ENCODE peak calls at places on chromosomes 4 and X, in eight cellular contexts. One of them, this sample, is unnamed. For H3K4me1, the result is how much of the 10 kb centered on the place peaks cover.

GRCh38 chrX:53065066-53065465 is 16.5 kb downstream of the GPR173 start:
- DNase-seq in PC-9: no peak
- DNase-seq in H9: no peak
- DNase-seq in CD8-positive, alpha-beta T cell: no peak
- DNase-seq in adrenal gland: no peak
- DNase-seq in heart left ventricle: no peak
- DNase-seq in CD8-positive, alpha-beta memory T cell: no peak
- DNase-seq in transverse colon: no peak
- DNase-seq in this sample: no peak

GRCh38 chr4:153541426-153542096 is 75.4 kb downstream of the TMEM131L start:
- DNase-seq in CD8-positive, alpha-beta T cell: no peak
- DNase-seq in PC-9: no peak
- DNase-seq in CD8-positive, alpha-beta memory T cell: no peak
- DNase-seq in H9: no peak
- DNase-seq in heart left ventricle: no peak
- DNase-seq in adrenal gland: no peak
- DNase-seq in transverse colon: no peak
- DNase-seq in this sample: no peak

GRCh38 chr4:144507309-144508101 is 138.5 kb upstream of the HHIP start:
- DNase-seq in CD8-positive, alpha-beta T cell: no peak
- DNase-seq in transverse colon: no peak
- DNase-seq in CD8-positive, alpha-beta memory T cell: no peak
- DNase-seq in heart left ventricle: no peak
- DNase-seq in PC-9: no peak
- DNase-seq in adrenal gland: no peak
- DNase-seq in H9: no peak
- DNase-seq in this sample: no peak

GRCh38 chr4:151690164-151690856 is 70.5 kb downstream of the GATB start:
- DNase-seq in PC-9: peak
- DNase-seq in heart left ventricle: no peak
- DNase-seq in H9: no peak
- DNase-seq in CD8-positive, alpha-beta memory T cell: no peak
- DNase-seq in transverse colon: no peak
- DNase-seq in adrenal gland: no peak
- DNase-seq in CD8-positive, alpha-beta T cell: no peak
- DNase-seq in this sample: no peak

GRCh38 chr4:7267829-7268228 is 75.5 kb downstream of the SORCS2 start:
- DNase-seq in PC-9: no peak
- DNase-seq in heart left ventricle: no peak
- DNase-seq in CD8-positive, alpha-beta T cell: no peak
- DNase-seq in CD8-positive, alpha-beta memory T cell: no peak
- DNase-seq in H9: no peak
- DNase-seq in transverse colon: no peak
- DNase-seq in adrenal gland: no peak
- DNase-seq in this sample: no peak

GRCh38 chrX:22634081-22634480 is 361.4 kb downstream of the CBLL2 start:
- DNase-seq in PC-9: no peak
- DNase-seq in transverse colon: no peak
- DNase-seq in H9: no peak
- DNase-seq in adrenal gland: no peak
- DNase-seq in CD8-positive, alpha-beta T cell: no peak
- DNase-seq in CD8-positive, alpha-beta memory T cell: no peak
- DNase-seq in heart left ventricle: no peak
- DNase-seq in this sample: no peak

GRCh38 chrX:9859711-9860555 is 73.7 kb downstream of the SHROOM2 start:
- DNase-seq in H9: no peak
- DNase-seq in CD8-positive, alpha-beta memory T cell: no peak
- DNase-seq in transverse colon: no peak
- DNase-seq in adrenal gland: no peak
- DNase-seq in heart left ventricle: no peak
- DNase-seq in PC-9: no peak
- DNase-seq in CD8-positive, alpha-beta T cell: no peak
- DNase-seq in this sample: no peak

GRCh38 chr4:77044458-77045124 is 31.2 kb downstream of the CCNI start:
- DNase-seq in CD8-positive, alpha-beta memory T cell: no peak
- DNase-seq in PC-9: no peak
- DNase-seq in H9: no peak
- DNase-seq in transverse colon: no peak
- DNase-seq in adrenal gland: no peak
- DNase-seq in heart left ventricle: no peak
- DNase-seq in CD8-positive, alpha-beta T cell: no peak
- DNase-seq in this sample: no peak

GRCh38 chrX:23511783-23512182 is 155.5 kb upstream of the PRDX4 start:
- DNase-seq in H9: no peak
- DNase-seq in PC-9: no peak
- DNase-seq in heart left ventricle: no peak
- DNase-seq in CD8-positive, alpha-beta memory T cell: no peak
- DNase-seq in CD8-positive, alpha-beta T cell: no peak
- DNase-seq in transverse colon: no peak
- DNase-seq in adrenal gland: no peak
- DNase-seq in this sample: no peak

GRCh38 chrX:34810364-34810763 is 132.2 kb upstream of the FAM47B start:
- DNase-seq in H9: no peak
- DNase-seq in adrenal gland: no peak
- DNase-seq in heart left ventricle: no peak
- DNase-seq in CD8-positive, alpha-beta T cell: no peak
- DNase-seq in CD8-positive, alpha-beta memory T cell: no peak
- DNase-seq in transverse colon: no peak
- DNase-seq in PC-9: no peak
- DNase-seq in this sample: no peak

GRCh38 chrX:148874621-148875020 is 374.2 kb downstream of the AFF2 start:
- DNase-seq in CD8-positive, alpha-beta T cell: no peak
- DNase-seq in heart left ventricle: no peak
- DNase-seq in transverse colon: no peak
- DNase-seq in adrenal gland: no peak
- DNase-seq in H9: no peak
- DNase-seq in CD8-positive, alpha-beta memory T cell: no peak
- DNase-seq in PC-9: no peak
- DNase-seq in this sample: no peak

GRCh38 chrX:134533352-134533751 is 73.4 kb downstream of the HPRT1 start:
- DNase-seq in CD8-positive, alpha-beta memory T cell: no peak
- DNase-seq in adrenal gland: no peak
- DNase-seq in heart left ventricle: no peak
- DNase-seq in H9: no peak
- DNase-seq in CD8-positive, alpha-beta T cell: no peak
- DNase-seq in transverse colon: no peak
- DNase-seq in PC-9: no peak
- DNase-seq in this sample: no peak

GRCh38 chr4:8756816-8757215 is 114.8 kb downstream of the HMX1 start:
- DNase-seq in PC-9: no peak
- DNase-seq in CD8-positive, alpha-beta T cell: no peak
- DNase-seq in H9: no peak
- DNase-seq in heart left ventricle: no peak
- DNase-seq in adrenal gland: no peak
- DNase-seq in transverse colon: no peak
- DNase-seq in CD8-positive, alpha-beta memory T cell: no peak
- DNase-seq in this sample: no peak

GRCh38 chr4:112889619-112890294 is 159.7 kb upstream of the ANK2 start:
- DNase-seq in adrenal gland: no peak
- DNase-seq in PC-9: no peak
- DNase-seq in transverse colon: no peak
- DNase-seq in CD8-positive, alpha-beta T cell: no peak
- DNase-seq in H9: no peak
- DNase-seq in CD8-positive, alpha-beta memory T cell: no peak
- DNase-seq in heart left ventricle: no peak
- DNase-seq in this sample: no peak

GRCh38 chrX:122890729-122891128 is 293.3 kb upstream of the GRIA3 start:
- DNase-seq in PC-9: no peak
- DNase-seq in adrenal gland: no peak
- DNase-seq in CD8-positive, alpha-beta T cell: no peak
- DNase-seq in CD8-positive, alpha-beta memory T cell: no peak
- DNase-seq in heart left ventricle: no peak
- DNase-seq in H9: no peak
- DNase-seq in transverse colon: no peak
- DNase-seq in this sample: no peak

GRCh38 chr4:134905061-134905460 is 703.5 kb upstream of the PABPC4L start:
- DNase-seq in adrenal gland: no peak
- DNase-seq in CD8-positive, alpha-beta T cell: no peak
- DNase-seq in heart left ventricle: no peak
- DNase-seq in CD8-positive, alpha-beta memory T cell: no peak
- DNase-seq in H9: no peak
- DNase-seq in PC-9: no peak
- DNase-seq in transverse colon: no peak
- DNase-seq in this sample: no peak

GRCh38 chrX:134512566-134512965 is 52.6 kb downstream of the HPRT1 start:
- DNase-seq in heart left ventricle: no peak
- DNase-seq in transverse colon: no peak
- DNase-seq in CD8-positive, alpha-beta T cell: no peak
- DNase-seq in CD8-positive, alpha-beta memory T cell: no peak
- DNase-seq in PC-9: peak
- DNase-seq in adrenal gland: no peak
- DNase-seq in H9: no peak
- DNase-seq in this sample: no peak

GRCh38 chr4:8070751-8071718 is 87.6 kb downstream of the ABLIM2 start:
- DNase-seq in CD8-positive, alpha-beta T cell: no peak
- DNase-seq in heart left ventricle: no peak
- DNase-seq in H9: no peak
- DNase-seq in PC-9: no peak
- DNase-seq in transverse colon: no peak
- DNase-seq in CD8-positive, alpha-beta memory T cell: no peak
- DNase-seq in adrenal gland: no peak
- DNase-seq in this sample: no peak

GRCh38 chrX:142637206-142637605 is 388.5 kb upstream of the SPANXN4 start:
- DNase-seq in adrenal gland: no peak
- DNase-seq in H9: no peak
- DNase-seq in PC-9: no peak
- DNase-seq in CD8-positive, alpha-beta memory T cell: no peak
- DNase-seq in transverse colon: no peak
- DNase-seq in CD8-positive, alpha-beta T cell: no peak
- DNase-seq in heart left ventricle: no peak
- DNase-seq in this sample: no peak

GRCh38 chr4:94758141-94758699 is 465 bp downstream of the BMPR1B start:
- DNase-seq in transverse colon: peak
- DNase-seq in CD8-positive, alpha-beta memory T cell: no peak
- DNase-seq in CD8-positive, alpha-beta T cell: no peak
- DNase-seq in H9: peak
- DNase-seq in PC-9: no peak
- DNase-seq in adrenal gland: peak
- DNase-seq in heart left ventricle: peak
- DNase-seq in this sample: peak

GRCh38 chrX:134672101-134672500 is 13.8 kb upstream of the PLAC1 start:
- DNase-seq in PC-9: no peak
- DNase-seq in CD8-positive, alpha-beta T cell: no peak
- DNase-seq in adrenal gland: no peak
- DNase-seq in CD8-positive, alpha-beta memory T cell: no peak
- DNase-seq in transverse colon: no peak
- DNase-seq in heart left ventricle: no peak
- DNase-seq in H9: no peak
- DNase-seq in this sample: no peak

GRCh38 chrX:132041016-132041415 is 17.9 kb downstream of the STK26 start:
- DNase-seq in CD8-positive, alpha-beta T cell: no peak
- DNase-seq in adrenal gland: no peak
- DNase-seq in CD8-positive, alpha-beta memory T cell: no peak
- DNase-seq in heart left ventricle: no peak
- DNase-seq in PC-9: peak
- DNase-seq in transverse colon: no peak
- DNase-seq in H9: no peak
- DNase-seq in this sample: no peak

GRCh38 chrX:40130207-40130606 is 32.4 kb upstream of the BCOR start:
- DNase-seq in adrenal gland: no peak
- DNase-seq in CD8-positive, alpha-beta memory T cell: no peak
- DNase-seq in H9: no peak
- DNase-seq in CD8-positive, alpha-beta T cell: no peak
- DNase-seq in PC-9: no peak
- DNase-seq in heart left ventricle: no peak
- DNase-seq in transverse colon: no peak
- DNase-seq in this sample: no peak

GRCh38 chr4:139595989-139596679 is 40.1 kb upstream of the SETD7 start:
- DNase-seq in PC-9: peak
- DNase-seq in CD8-positive, alpha-beta memory T cell: no peak
- DNase-seq in adrenal gland: no peak
- DNase-seq in H9: no peak
- DNase-seq in heart left ventricle: peak
- DNase-seq in transverse colon: no peak
- DNase-seq in CD8-positive, alpha-beta T cell: no peak
- DNase-seq in this sample: no peak

GRCh38 chrX:121389976-121390709 is 342.7 kb downstream of the GLUD2 start:
- DNase-seq in H9: no peak
- DNase-seq in transverse colon: no peak
- DNase-seq in adrenal gland: no peak
- DNase-seq in heart left ventricle: no peak
- DNase-seq in CD8-positive, alpha-beta memory T cell: no peak
- DNase-seq in PC-9: no peak
- DNase-seq in CD8-positive, alpha-beta T cell: no peak
- DNase-seq in this sample: no peak

GRCh38 chr4:143395054-143395453 is 58.4 kb downstream of the GAB1 start:
- DNase-seq in adrenal gland: no peak
- DNase-seq in CD8-positive, alpha-beta T cell: no peak
- DNase-seq in H9: no peak
- DNase-seq in PC-9: no peak
- DNase-seq in heart left ventricle: no peak
- DNase-seq in CD8-positive, alpha-beta memory T cell: no peak
- DNase-seq in transverse colon: no peak
- DNase-seq in this sample: no peak
- H3K4me1 ChIP-seq in adrenal gland: under half
- H3K4me1 ChIP-seq in CD8-positive, alpha-beta T cell: under half
- H3K4me1 ChIP-seq in H9: under half
- H3K4me1 ChIP-seq in PC-9: under half
- H3K4me1 ChIP-seq in heart left ventricle: under half
- H3K4me1 ChIP-seq in CD8-positive, alpha-beta memory T cell: under half
- H3K4me1 ChIP-seq in transverse colon: half or more
- H3K4me1 ChIP-seq in this sample: under half

DNA sequence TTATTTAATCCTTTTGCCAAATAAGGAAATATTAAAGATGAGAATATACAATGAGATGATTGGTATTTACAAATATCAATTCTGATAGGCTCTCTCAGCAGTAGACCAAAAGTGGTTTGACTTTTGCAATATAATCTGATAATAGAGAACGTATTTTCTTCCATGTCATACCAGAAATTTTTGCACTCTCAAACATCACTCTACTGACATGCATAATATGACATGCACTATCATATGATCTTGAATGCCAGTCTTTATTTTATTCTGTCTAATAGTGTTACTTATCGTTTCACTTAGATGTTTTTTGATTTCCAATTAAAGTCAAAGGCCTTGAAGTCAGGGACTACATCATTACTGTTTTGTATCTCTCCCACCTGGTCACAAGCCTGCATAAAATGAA is 259.2 kb downstream of the PCDH7 start:
- DNase-seq in CD8-positive, alpha-beta memory T cell: no peak
- DNase-seq in heart left ventricle: no peak
- DNase-seq in adrenal gland: no peak
- DNase-seq in CD8-positive, alpha-beta T cell: no peak
- DNase-seq in H9: no peak
- DNase-seq in PC-9: no peak
- DNase-seq in transverse colon: no peak
- DNase-seq in this sample: no peak
- H3K4me1 ChIP-seq in CD8-positive, alpha-beta memory T cell: under half
- H3K4me1 ChIP-seq in heart left ventricle: under half
- H3K4me1 ChIP-seq in adrenal gland: under half
- H3K4me1 ChIP-seq in CD8-positive, alpha-beta T cell: under half
- H3K4me1 ChIP-seq in H9: under half
- H3K4me1 ChIP-seq in PC-9: under half
- H3K4me1 ChIP-seq in transverse colon: under half
- H3K4me1 ChIP-seq in this sample: under half

GRCh38 chrX:153599192-153600031 is 473 bp upstream of the CCNQ start:
- DNase-seq in transverse colon: peak
- DNase-seq in PC-9: peak
- DNase-seq in H9: peak
- DNase-seq in CD8-positive, alpha-beta T cell: peak
- DNase-seq in CD8-positive, alpha-beta memory T cell: peak
- DNase-seq in adrenal gland: peak
- DNase-seq in heart left ventricle: peak
- DNase-seq in this sample: peak
- H3K4me1 ChIP-seq in transverse colon: under half
- H3K4me1 ChIP-seq in PC-9: under half
- H3K4me1 ChIP-seq in H9: under half
- H3K4me1 ChIP-seq in CD8-positive, alpha-beta T cell: under half
- H3K4me1 ChIP-seq in CD8-positive, alpha-beta memory T cell: under half
- H3K4me1 ChIP-seq in adrenal gland: under half
- H3K4me1 ChIP-seq in heart left ventricle: under half
- H3K4me1 ChIP-seq in this sample: under half

GRCh38 chrX:109822861-109823260 is 89.8 kb upstream of the ACSL4 start:
- DNase-seq in heart left ventricle: no peak
- DNase-seq in CD8-positive, alpha-beta memory T cell: no peak
- DNase-seq in adrenal gland: no peak
- DNase-seq in CD8-positive, alpha-beta T cell: no peak
- DNase-seq in PC-9: no peak
- DNase-seq in transverse colon: no peak
- DNase-seq in H9: no peak
- DNase-seq in this sample: no peak
- H3K4me1 ChIP-seq in heart left ventricle: under half
- H3K4me1 ChIP-seq in CD8-positive, alpha-beta memory T cell: under half
- H3K4me1 ChIP-seq in adrenal gland: under half
- H3K4me1 ChIP-seq in CD8-positive, alpha-beta T cell: under half
- H3K4me1 ChIP-seq in PC-9: under half
- H3K4me1 ChIP-seq in transverse colon: under half
- H3K4me1 ChIP-seq in H9: under half
- H3K4me1 ChIP-seq in this sample: under half

This sample was measured in body of pancreas.